ENCODE peak calls at places on chromosome 18, in four cellular contexts. F is IMR-90, V is brain microvascular endothelial cell, M is lower lobe of right lung. H is an unnamed sample.

GRCh38 chr18:62325806-62326645 is 916 bp downstream of the TNFRSF11A start:
- DNase-seq in F (peak), V (no peak), M (no peak), H (peak)

GRCh38 chr18:448116-448515 is 52.4 kb downstream of the COLEC12 start:
- DNase-seq in F (peak), V (no peak), M (no peak), H (no peak)

GRCh38 chr18:5419601-5420000 is 124.1 kb upstream of the ZBTB14 start:
- DNase-seq in F (no peak), V (no peak), M (no peak), H (no peak)

GRCh38 chr18:62525611-62526010 is 2.8 kb downstream of the ZCCHC2 start:
- DNase-seq in F (no peak), V (no peak), M (no peak), H (no peak)

GRCh38 chr18:55136864-55137263 is 177.6 kb upstream of the CCDC68 start:
- DNase-seq in F (peak), V (peak), M (no peak), H (no peak)

GRCh38 chr18:5543854-5544389 is at the start of gene EPB41L3:
- DNase-seq in F (peak), V (no peak), M (peak), H (no peak)

GRCh38 chr18:13221821-13222220 is 3.3 kb downstream of the LDLRAD4 start:
- DNase-seq in F (no peak), V (no peak), M (no peak), H (no peak)

GRCh38 chr18:7567487-7568425 is 640 bp downstream of the PTPRM start:
- DNase-seq in F (peak), V (peak), M (peak), H (no peak)

GRCh38 chr18:48938827-48939367 is 11.9 kb downstream of the SMAD7 start:
- DNase-seq in F (no peak), V (no peak), M (no peak), H (no peak)

DNA sequence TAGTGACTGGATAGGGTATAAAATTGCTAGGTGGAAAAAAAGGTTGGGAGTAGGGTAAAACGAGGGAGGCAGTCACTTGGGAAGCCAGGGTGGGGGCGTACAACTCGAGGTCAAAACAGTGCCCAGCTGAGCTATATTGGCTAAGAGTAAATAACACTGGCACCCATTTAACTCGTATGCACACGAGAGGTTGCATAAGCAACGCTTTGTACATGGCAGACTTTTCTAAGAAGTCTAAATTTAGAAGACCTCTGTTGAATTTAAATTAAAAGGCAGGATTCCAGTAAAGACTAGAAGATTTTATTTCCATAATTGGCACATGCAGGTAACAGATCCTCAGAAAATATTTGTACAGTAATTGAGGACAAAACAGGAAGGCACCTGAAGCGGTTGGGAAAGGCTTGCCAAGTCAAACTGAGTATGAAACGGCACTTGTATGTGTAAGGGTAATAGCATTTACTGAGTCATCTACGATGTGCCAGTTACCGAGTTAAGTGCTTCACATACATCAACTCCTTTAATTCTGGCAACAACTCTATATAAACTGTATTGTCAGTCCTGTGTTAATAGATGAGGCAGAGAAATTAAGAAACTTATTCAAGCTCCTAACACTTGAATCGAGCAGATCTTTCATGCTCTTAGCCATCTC is 1.4 kb upstream of the MALT1 start:
- DNase-seq in F (peak), V (peak), M (no peak), H (no peak)
- TF ChIP-seq CTCF in F (no peak), V (no peak), M (no peak), H (no peak)

GRCh38 chr18:76959605-76960004 is 137.2 kb downstream of the ZNF236 start:
- DNase-seq in F (no peak), V (no peak), M (no peak), H (no peak)

GRCh38 chr18:76957384-76958355 is 135.3 kb downstream of the ZNF236 start:
- DNase-seq in F (no peak), V (no peak), M (no peak), H (no peak)

GRCh38 chr18:76955529-76956170 is 133.3 kb downstream of the ZNF236 start:
- DNase-seq in F (no peak), V (no peak), M (peak), H (no peak)

GRCh38 chr18:76958692-76959341 is 136.5 kb downstream of the ZNF236 start:
- DNase-seq in F (no peak), V (peak), M (no peak), H (no peak)

DNA sequence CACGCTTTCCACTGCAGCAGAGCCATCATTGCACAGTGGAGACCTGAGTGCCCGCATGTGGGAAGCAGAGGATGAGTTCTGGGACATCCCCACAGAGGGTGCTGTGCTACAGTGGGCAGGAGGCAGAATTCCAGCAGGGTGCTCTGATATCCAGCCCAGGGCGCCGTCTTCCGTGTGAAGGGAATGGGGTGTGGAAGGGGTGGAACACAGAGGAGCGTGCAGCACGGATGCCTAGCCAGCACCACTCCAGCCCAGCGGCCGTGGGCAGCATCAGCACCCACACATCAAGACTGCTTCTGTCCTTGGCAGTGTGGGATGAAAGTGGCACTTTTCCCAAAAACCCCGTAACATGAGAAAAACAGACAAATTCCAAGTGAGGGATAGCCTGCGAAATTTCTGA is 134.3 kb downstream of the ZNF236 start:
- DNase-seq in F (no peak), V (no peak), M (no peak), H (no peak)
- H3K4me3 ChIP-seq in F (no peak), V (no peak), M (no peak), H (no peak)

DNA sequence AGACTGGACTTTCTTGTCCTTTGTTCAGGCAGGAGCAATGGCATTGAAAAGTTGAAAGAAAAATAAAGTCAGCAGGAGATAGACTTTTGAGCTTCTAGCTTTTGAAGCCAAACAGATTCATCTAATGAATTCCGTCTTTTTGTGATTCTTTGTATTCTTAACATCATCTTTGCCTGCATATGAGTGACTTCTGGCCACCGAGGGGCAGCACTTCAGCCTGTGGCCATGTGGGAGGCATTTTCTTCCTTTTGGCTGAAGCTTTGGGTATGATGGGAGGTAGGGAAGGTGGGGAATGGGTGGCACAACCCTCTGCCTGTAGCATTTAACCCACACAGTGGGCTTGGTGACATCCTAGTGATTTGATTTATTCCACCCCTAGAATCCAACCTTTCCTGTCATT is 220.6 kb downstream of the SETBP1 start:
- DNase-seq in F (no peak), V (no peak), M (no peak), H (no peak)
- TF ChIP-seq CTCF in F (peak), V (peak), M (peak), H (no peak)

DNA sequence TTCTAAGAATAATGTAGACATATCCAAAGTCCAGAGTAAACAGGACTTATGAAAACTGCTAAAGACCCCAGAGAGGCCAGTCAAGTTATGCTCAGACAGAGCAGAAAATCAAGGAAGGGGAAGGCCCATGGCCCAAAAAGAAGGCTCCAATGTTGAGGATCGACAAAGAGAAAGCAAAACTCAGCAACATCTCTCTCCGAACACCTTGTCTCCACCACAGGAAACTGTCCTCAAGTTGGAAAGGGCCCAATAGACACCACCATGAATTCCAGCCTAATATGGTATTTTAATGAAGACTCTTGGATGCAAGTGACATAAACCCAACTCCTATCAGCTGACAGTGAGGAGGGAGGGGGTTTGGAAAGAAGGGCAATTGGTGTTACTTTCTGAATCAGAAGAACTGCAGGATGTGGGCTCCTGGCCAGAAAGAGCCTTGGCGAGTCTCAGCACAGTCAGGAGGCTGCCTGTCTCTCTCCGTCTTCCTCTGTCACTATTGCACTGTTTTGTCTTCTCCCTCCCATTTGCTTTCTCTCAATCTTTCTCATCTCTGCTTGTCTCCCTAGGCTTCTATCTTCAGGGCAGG is 40.4 kb upstream of the SIGLEC15 start:
- DNase-seq in F (peak), V (peak), M (no peak), H (no peak)
- H3K4me3 ChIP-seq in F (no peak), V (no peak), M (no peak), H (no peak)

GRCh38 chr18:28175047-28175929 is 1.6 kb downstream of the CDH2 start:
- DNase-seq in F (peak), V (no peak), M (no peak), H (no peak)
- TF ChIP-seq CTCF in F (no peak), V (no peak), M (no peak), H (no peak)

H was measured in GM12864.